ENCODE peak calls at places on chromosomes 2 and 18, in ten cellular contexts. D is colonic mucosa, Q is bronchial epithelial cell, F is PC-3, G is HFFc6, U is adrenal gland, P is omental fat pad, C is MCF 10A, O is endothelial cell, W is WTC11. X is an unnamed sample.

GRCh38 chr2:70009776-70010175 is 48.3 kb upstream of the ASPRV1 start:
- DNase-seq in Q (no peak), W (no peak), G (no peak), O (no peak), D (peak), P (no peak), F (no peak), U (no peak), C (no peak), X (no peak)

GRCh38 chr2:21326152-21326551 is 202.4 kb downstream of the TDRD15 start:
- DNase-seq in D (no peak), Q (no peak), F (no peak), C (no peak), W (no peak), O (no peak), G (no peak), U (no peak), P (no peak), X (no peak)

GRCh38 chr2:228263156-228263555 is 81.7 kb upstream of the SPHKAP start:
- DNase-seq in P (no peak), O (no peak), D (no peak), F (no peak), C (no peak), U (no peak), Q (no peak), G (no peak), W (no peak), X (no peak)

GRCh38 chr2:10002681-10003080 is 40.7 kb upstream of the KLF11 start:
- DNase-seq in Q (no peak), U (no peak), G (no peak), C (no peak), P (no peak), F (no peak), D (no peak), O (no peak), W (no peak), X (no peak)

GRCh38 chr2:239089884-239090283 is 242.0 kb downstream of the TWIST2 start:
- DNase-seq in D (no peak), Q (no peak), C (no peak), G (no peak), U (no peak), O (no peak), P (no peak), F (no peak), W (no peak), X (no peak)

GRCh38 chr18:76013041-76013440 is 482.0 kb downstream of the ZNF516 start:
- DNase-seq in Q (no peak), D (no peak), O (no peak), U (no peak), F (no peak), W (no peak), G (no peak), P (no peak), C (no peak), X (no peak)

GRCh38 chr2:232229917-232230310 is 148.6 kb upstream of the ALPP start:
- DNase-seq in O (no peak), F (no peak), P (no peak), G (no peak), U (no peak), W (no peak), D (no peak), C (no peak), Q (no peak), X (no peak)

GRCh38 chr2:234308814-234309195 is 188.1 kb downstream of the ARL4C start:
- DNase-seq in Q (peak), P (no peak), W (no peak), G (no peak), C (no peak), D (peak), F (peak), U (no peak), O (no peak), X (no peak)

GRCh38 chr2:222879602-222879933 is 18.7 kb downstream of the ACSL3 start:
- DNase-seq in O (no peak), C (no peak), F (no peak), Q (no peak), D (no peak), G (no peak), W (no peak), U (no peak), P (no peak), X (no peak)

GRCh38 chr2:134683561-134684112 is 35.2 kb downstream of the TMEM163 start:
- DNase-seq in U (peak), F (peak), G (no peak), C (peak), Q (peak), D (no peak), W (no peak), P (no peak), O (no peak), X (no peak)

GRCh38 chr18:35933982-35934381 is 38.5 kb upstream of the RMP24 start:
- DNase-seq in W (no peak), P (no peak), D (no peak), Q (peak), G (no peak), C (peak), O (no peak), U (no peak), F (peak), X (no peak)

GRCh38 chr18:48808476-48808875 is 142.3 kb downstream of the SMAD7 start:
- DNase-seq in P (no peak), G (no peak), Q (no peak), F (no peak), U (no peak), D (no peak), W (no peak), O (no peak), C (no peak), X (no peak)

GRCh38 chr2:48566582-48566981 is 36.6 kb downstream of the STON1 start:
- DNase-seq in U (no peak), O (no peak), F (no peak), C (no peak), Q (no peak), D (no peak), W (peak), P (no peak), G (peak), X (no peak)

GRCh38 chr2:153387203-153387602 is 91.4 kb downstream of the RPRM start:
- DNase-seq in G (no peak), U (no peak), O (no peak), C (no peak), W (no peak), P (no peak), D (no peak), F (no peak), Q (no peak), X (no peak)

GRCh38 chr18:35542356-35542755 is 39.2 kb upstream of the GALNT1 start:
- DNase-seq in F (no peak), U (no peak), W (no peak), D (no peak), C (no peak), Q (no peak), G (no peak), O (no peak), P (no peak), X (no peak)

GRCh38 chr2:47783491-47784330 is 766 bp downstream of the MSH6 start:
- DNase-seq in O (peak), G (peak), U (peak), D (peak), W (peak), P (peak), Q (peak), C (peak), F (peak), X (peak)

GRCh38 chr2:175036582-175037018 is 31.4 kb upstream of the CHN1 start:
- DNase-seq in P (no peak), O (no peak), U (no peak), G (peak), Q (peak), W (no peak), F (peak), D (no peak), C (peak), X (no peak)

GRCh38 chr2:172091626-172092566 is 6.6 kb downstream of the DLX1 start:
- DNase-seq in W (no peak), O (no peak), G (no peak), F (no peak), U (no peak), P (no peak), C (no peak), Q (no peak), D (no peak), X (no peak)

GRCh38 chr2:79876430-79876829 is 363.6 kb downstream of the CTNNA2 start:
- DNase-seq in P (no peak), F (peak), G (peak), W (no peak), Q (no peak), C (peak), U (no peak), D (no peak), O (peak), X (no peak)
- TF ChIP-seq CTCF in P (no peak), F (peak), G (peak), W (no peak), Q (peak), C (peak), U (peak), D (no peak), O (no peak), X (peak)

GRCh38 chr2:113273031-113273551 is 5.6 kb downstream of the PAX8 start:
- DNase-seq in P (no peak), U (no peak), Q (no peak), D (no peak), G (peak), C (peak), F (no peak), W (peak), O (peak), X (no peak)
- TF ChIP-seq CTCF in P (no peak), U (no peak), Q (peak), D (no peak), G (no peak), C (peak), F (no peak), W (no peak), O (no peak), X (no peak)

GRCh38 chr18:63422862-63423304 is 607 bp upstream of the VPS4B start:
- DNase-seq in C (no peak), P (no peak), W (peak), F (no peak), U (no peak), G (no peak), Q (peak), D (no peak), O (no peak), X (no peak)
- TF ChIP-seq CTCF in C (no peak), P (no peak), W (no peak), F (no peak), U (no peak), G (peak), Q (no peak), D (no peak), O (no peak), X (no peak)

GRCh38 chr2:170288859-170289258 is 110.9 kb downstream of the MYO3B start:
- DNase-seq in Q (no peak), U (no peak), O (no peak), D (no peak), G (no peak), W (no peak), P (no peak), F (no peak), C (no peak), X (no peak)

GRCh38 chr2:170298115-170298514 is 120.2 kb downstream of the MYO3B start:
- DNase-seq in W (no peak), U (no peak), O (no peak), D (no peak), G (no peak), Q (no peak), P (no peak), C (no peak), F (no peak), X (no peak)

GRCh38 chr2:170291474-170291873 is 113.5 kb downstream of the MYO3B start:
- DNase-seq in C (no peak), W (no peak), U (no peak), P (no peak), Q (no peak), O (no peak), F (no peak), G (no peak), D (no peak), X (no peak)

DNA sequence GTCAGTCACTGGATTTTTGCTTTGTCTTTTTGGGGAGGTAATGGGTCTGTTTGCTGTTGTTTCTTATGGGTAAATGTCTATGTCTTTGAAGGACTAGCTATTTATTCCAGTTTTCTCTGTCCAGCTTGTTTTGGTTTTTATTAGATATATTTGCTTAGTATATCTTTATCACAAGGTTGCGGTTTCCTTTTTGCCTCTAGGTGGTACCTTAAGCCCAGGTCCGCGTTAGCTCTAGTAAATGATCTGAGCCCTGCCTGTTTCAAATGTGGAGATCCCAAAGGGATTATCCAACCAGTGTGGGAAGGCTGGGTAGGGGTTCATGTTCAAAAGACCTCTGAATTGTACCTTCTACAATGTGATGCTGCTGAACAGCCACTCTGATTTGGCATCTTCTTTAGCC is 114.5 kb downstream of the MYO3B start:
- DNase-seq in P (no peak), W (no peak), U (no peak), C (no peak), D (no peak), G (no peak), O (no peak), F (peak), Q (no peak), X (no peak)
- TF ChIP-seq CTCF in P (no peak), W (no peak), U (no peak), C (no peak), D (no peak), G (no peak), O (no peak), F (peak), Q (no peak), X (no peak)

GRCh38 chr2:68244456-68244855 is 7.9 kb downstream of the PPP3R1 start:
- DNase-seq in W (no peak), F (no peak), G (no peak), Q (no peak), D (no peak), O (no peak), U (no peak), C (no peak), P (no peak), X (no peak)
- TF ChIP-seq CTCF in W (no peak), F (peak), G (peak), Q (no peak), D (no peak), O (no peak), U (peak), C (no peak), P (no peak), X (no peak)

DNA sequence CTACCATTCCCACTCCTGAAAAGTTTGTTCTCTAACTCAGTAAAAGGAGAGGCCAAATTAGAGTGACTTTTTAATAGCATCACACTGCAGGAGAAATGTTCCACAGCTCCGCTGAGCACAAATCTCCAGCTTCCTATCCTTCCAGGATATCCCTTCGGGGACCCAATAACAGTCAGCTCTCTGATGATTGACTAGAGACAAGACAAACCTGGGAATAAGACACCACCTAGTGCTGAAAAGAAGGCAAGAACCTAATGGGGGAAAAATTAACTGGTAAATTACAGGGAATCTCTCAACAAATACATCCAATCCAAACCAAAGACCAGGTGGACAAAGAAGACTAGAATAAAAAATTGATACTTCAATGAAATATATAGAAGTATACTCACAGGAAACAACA is 977.1 kb upstream of the SOX11 start:
- DNase-seq in Q (no peak), F (no peak), U (no peak), O (no peak), C (peak), G (no peak), W (no peak), D (no peak), P (no peak), X (no peak)
- TF ChIP-seq CTCF in Q (no peak), F (peak), U (no peak), O (no peak), C (peak), G (no peak), W (no peak), D (no peak), P (no peak), X (no peak)

DNA sequence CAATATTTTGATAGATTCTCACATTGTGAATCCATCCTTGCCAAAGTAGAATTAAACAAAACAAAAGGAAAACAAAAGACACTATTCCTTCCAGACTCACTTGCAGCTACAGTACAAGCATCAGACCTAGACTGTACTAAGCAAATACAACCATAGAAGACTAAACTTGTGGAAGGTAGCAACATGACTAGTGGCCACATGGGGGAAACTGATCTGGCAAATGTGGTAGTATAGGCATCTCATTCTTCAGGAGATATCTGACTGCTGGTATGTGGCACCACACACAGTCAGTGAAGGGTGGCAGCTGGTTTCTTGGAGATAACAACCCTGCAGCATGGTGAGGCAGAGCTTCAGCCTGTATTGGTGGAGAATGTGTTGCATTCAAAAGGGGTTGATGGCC is 81.0 kb upstream of the ACVR2A start:
- DNase-seq in O (no peak), P (no peak), U (no peak), W (no peak), D (no peak), F (no peak), C (no peak), G (no peak), Q (no peak), X (no peak)
- TF ChIP-seq CTCF in O (no peak), P (no peak), U (no peak), W (no peak), D (no peak), F (no peak), C (no peak), G (no peak), Q (no peak), X (no peak)

DNA sequence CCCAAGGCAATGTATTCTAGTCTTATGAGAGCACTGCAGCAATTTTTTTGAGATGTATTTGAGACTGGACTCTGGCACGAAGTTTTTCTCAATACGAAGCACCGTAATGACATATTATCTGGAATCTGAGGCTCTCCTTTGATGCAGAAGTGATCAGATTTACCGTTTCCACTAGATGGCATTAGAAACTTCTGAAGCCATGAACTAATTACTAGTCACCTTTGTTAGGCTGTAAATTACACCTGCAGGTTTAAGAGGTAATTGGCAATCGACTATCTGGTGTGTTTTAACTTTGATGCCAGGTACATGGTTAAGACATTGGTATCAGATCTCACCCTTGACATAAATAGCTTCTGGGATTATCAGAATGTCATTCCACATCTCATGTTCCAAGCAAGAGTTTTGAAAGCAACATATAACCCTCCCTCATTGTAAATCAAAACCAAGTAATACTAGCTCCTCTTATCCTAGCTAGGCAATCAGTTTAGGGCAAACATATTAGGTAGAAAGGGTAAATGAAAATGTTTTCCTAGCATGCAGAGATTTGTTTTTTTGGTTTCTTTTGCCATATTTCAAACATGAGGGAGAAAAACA is 254.6 kb upstream of the SPRED2 start:
- DNase-seq in Q (peak), O (no peak), G (no peak), P (no peak), F (peak), C (peak), D (no peak), U (no peak), W (no peak), X (no peak)
- TF ChIP-seq CTCF in Q (peak), O (peak), G (peak), P (no peak), F (peak), C (peak), D (no peak), U (no peak), W (no peak), X (no peak)

GRCh38 chr2:26000561-26001211 is 18.4 kb upstream of the KIF3C start:
- DNase-seq in U (peak), O (no peak), P (no peak), Q (peak), C (peak), D (no peak), W (no peak), F (no peak), G (no peak), X (no peak)
- TF ChIP-seq CTCF in U (no peak), O (no peak), P (no peak), Q (no peak), C (no peak), D (no peak), W (no peak), F (peak), G (no peak), X (no peak)

DNA sequence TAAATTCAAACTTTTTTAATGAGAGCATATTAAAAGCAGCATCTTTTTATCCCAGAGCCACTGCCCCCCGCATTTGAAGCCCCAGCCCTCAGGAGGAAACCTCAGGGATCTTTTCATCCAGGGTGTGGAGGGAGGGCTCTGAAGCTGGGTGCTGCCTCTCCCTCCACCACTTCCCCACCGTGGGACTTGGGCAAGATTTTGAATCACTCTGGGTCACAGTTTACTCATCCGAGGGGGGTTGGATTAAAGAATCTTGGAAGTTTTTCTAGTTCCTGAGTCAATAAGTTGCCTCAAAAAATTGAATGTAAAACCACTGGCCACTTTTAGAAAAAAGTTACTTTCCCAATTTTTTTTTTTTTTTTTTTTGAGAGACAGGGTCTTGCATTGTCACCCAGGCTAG is 62.0 kb upstream of the ANKRD44 start:
- DNase-seq in F (peak), Q (no peak), P (no peak), C (no peak), W (no peak), O (no peak), U (no peak), D (no peak), G (no peak), X (no peak)
- TF ChIP-seq CTCF in F (no peak), Q (no peak), P (no peak), C (no peak), W (no peak), O (no peak), U (no peak), D (no peak), G (no peak), X (no peak)

X was measured in mesothelial cell of epicardium.